ENCODE peak calls at places on chromosomes 2 and 18, in six cellular contexts. T, L, Z, W, I and U are unnamed samples.

GRCh38 chr18:73006331-73006730 is 138.5 kb upstream of the NETO1 start:
- DNase-seq in T (no peak), L (no peak), Z (no peak), W (no peak), I (no peak), U (no peak)

GRCh38 chr2:205580591-205580990 is 101.7 kb upstream of the NRP2 start:
- DNase-seq in T (peak; percentile 58), L (no peak), Z (no peak), W (no peak), I (no peak), U (no peak)

GRCh38 chr18:49725809-49726514 is 87.4 kb downstream of the ACAA2 start:
- DNase-seq in T (peak; percentile 93), L (no peak), Z (no peak), W (peak; percentile 60), I (peak; percentile 51), U (no peak)

GRCh38 chr2:215969131-215969841 is 44.1 kb downstream of the MREG start:
- DNase-seq in T (peak; percentile 23), L (no peak), Z (no peak), W (no peak), I (no peak), U (no peak)

GRCh38 chr2:174120346-174120745 is 128.0 kb downstream of the OLA1 start:
- DNase-seq in T (no peak), L (peak; percentile 4), Z (no peak), W (no peak), I (no peak), U (no peak)

GRCh38 chr2:67455219-67456142 is 58.3 kb downstream of the ETAA1 start:
- DNase-seq in T (no peak), L (no peak), Z (no peak), W (no peak), I (no peak), U (no peak)

GRCh38 chr2:48941908-48942307 is 186.4 kb upstream of the LHCGR start:
- DNase-seq in T (no peak), L (no peak), Z (no peak), W (no peak), I (no peak), U (no peak)

GRCh38 chr2:15868704-15869103 is 71.6 kb upstream of the MYCN start:
- DNase-seq in T (no peak), L (no peak), Z (no peak), W (no peak), I (no peak), U (no peak)

GRCh38 chr2:202054716-202055115 is 18.3 kb upstream of the KIAA2012 start:
- DNase-seq in T (no peak), L (no peak), Z (no peak), W (no peak), I (no peak), U (no peak)

GRCh38 chr2:171986778-171987177 is 13.0 kb upstream of the METAP1D start:
- DNase-seq in T (no peak), L (no peak), Z (no peak), W (no peak), I (no peak), U (no peak)

GRCh38 chr18:23523429-23524212 is 20.3 kb downstream of the RMC1 start:
- DNase-seq in T (peak; percentile 76), L (no peak), Z (peak; percentile 61), W (no peak), I (no peak), U (peak; percentile 49)

GRCh38 chr2:98823196-98824166 is 92.5 kb upstream of the MGAT4A start:
- DNase-seq in T (no peak), L (no peak), Z (no peak), W (no peak), I (no peak), U (no peak)

DNA sequence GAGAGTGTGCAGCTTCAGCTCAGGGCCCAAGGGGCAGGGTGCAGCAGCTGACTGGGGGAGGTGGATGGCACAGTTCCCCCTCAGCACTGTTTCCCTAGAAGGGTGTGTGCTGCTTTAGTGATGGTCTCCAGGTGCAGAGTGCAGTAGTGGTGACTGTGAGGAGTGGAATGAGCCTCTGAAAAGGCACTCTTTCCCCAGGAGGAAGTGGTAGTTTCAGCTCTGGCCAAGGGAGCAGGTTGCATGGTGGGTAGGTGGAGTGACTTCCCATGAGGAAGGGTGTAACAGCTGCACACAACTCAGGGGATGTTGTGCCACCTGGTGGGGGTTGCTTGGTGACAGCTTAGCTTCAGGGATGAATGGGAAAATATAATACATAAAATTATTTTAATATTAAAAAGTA is 251.5 kb upstream of the NXPH2 start:
- DNase-seq in T (no peak), L (peak; percentile 34), Z (no peak), W (no peak), I (no peak), U (peak; percentile 8)
- TF ChIP-seq CTCF in T (no peak), L (no peak), Z (no peak), W (no peak), I (no peak), U (peak; percentile 3)

GRCh38 chr2:88919087-88919738 is 227.7 kb downstream of the RPIA start:
- DNase-seq in T (peak; percentile 28), L (peak; percentile 21), Z (peak; percentile 0), W (peak; percentile 11), I (no peak), U (no peak)
- TF ChIP-seq CTCF in T (peak; percentile 80), L (peak; percentile 49), Z (no peak), W (peak; percentile 30), I (peak; percentile 31), U (peak; percentile 19)

GRCh38 chr2:36359006-36359580 is 3.5 kb downstream of the CRIM1 start:
- DNase-seq in T (no peak), L (no peak), Z (no peak), W (no peak), I (no peak), U (no peak)
- TF ChIP-seq CTCF in T (peak; percentile 56), L (no peak), Z (no peak), W (peak; percentile 23), I (peak; percentile 9), U (peak; percentile 23)

GRCh38 chr2:220104871-220105351 is 477.5 kb downstream of the SLC4A3 start:
- DNase-seq in T (peak; percentile 84), L (no peak), Z (no peak), W (no peak), I (no peak), U (no peak)
- TF ChIP-seq CTCF in T (peak; percentile 73), L (no peak), Z (no peak), W (no peak), I (no peak), U (no peak)

DNA sequence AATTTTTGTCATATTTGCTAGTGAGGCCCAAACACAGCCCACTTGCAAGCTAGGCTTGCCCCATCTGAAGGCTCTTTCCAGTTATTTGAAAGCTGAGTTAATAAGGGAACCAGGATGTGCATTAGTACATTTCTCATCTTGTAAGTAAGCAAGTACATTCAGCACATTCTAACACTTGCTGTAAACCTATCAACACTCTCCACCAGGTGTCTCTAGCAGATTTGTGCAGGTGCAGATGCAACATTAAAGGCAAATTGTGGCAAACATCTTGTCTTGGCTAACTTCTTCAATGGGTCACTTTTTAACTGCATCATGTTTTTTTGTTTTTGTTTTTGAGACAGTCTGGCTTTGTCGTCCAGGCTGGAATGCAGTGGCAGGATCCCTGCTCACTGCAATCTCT is 25.3 kb upstream of the MFSD6 start:
- DNase-seq in T (peak; percentile 29), L (peak; percentile 84), Z (peak; percentile 75), W (no peak), I (no peak), U (peak; percentile 73)
- TF ChIP-seq CTCF in T (peak; percentile 37), L (peak; percentile 71), Z (peak; percentile 63), W (peak; percentile 46), I (peak; percentile 63), U (peak; percentile 67)

GRCh38 chr2:106562826-106563594 is 75.8 kb downstream of the CD8B2 start:
- DNase-seq in T (no peak), L (no peak), Z (no peak), W (no peak), I (no peak), U (no peak)
- TF ChIP-seq CTCF in T (peak; percentile 14), L (no peak), Z (no peak), W (peak; percentile 32), I (no peak), U (no peak)

DNA sequence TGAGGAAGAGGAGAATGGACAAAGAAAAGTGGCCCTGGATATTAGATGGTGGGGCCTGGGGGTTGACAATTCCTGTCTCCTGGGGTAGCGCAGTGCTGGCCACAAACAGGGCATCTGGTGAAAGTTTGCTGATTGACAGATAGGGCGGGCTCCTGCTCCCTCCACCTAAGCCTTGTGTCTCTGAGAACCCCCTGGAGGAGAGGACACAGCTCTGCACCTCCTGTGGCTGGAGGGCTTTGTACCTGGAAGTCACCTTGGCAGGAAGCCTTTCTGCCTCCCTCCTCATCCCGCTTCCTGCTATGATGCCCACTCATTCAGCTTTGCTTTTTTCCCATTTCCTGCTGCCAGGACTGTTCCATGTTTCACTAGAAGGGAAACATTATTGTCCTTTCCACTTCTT is 72.4 kb downstream of the RHOB start:
- DNase-seq in T (no peak), L (no peak), Z (no peak), W (no peak), I (no peak), U (no peak)
- TF ChIP-seq CTCF in T (no peak), L (no peak), Z (no peak), W (no peak), I (no peak), U (no peak)

DNA sequence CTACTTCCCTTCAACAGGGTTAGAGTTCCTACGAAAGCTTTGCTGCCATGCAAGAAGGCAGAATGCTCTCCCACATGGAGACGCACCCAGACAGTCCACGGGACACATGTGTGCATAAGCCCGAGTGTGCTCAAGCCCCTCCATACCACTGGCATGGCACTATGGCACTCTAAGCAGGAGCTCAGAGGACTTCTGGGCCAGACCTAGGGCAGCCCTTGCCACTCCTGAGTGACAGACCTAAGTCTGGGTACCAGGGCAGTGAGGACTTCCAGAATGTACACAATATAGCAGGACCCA is 11.4 kb upstream of the ARID5A start:
- DNase-seq in T (no peak), L (no peak), Z (no peak), W (no peak), I (no peak), U (no peak)
- TF ChIP-seq CTCF in T (no peak), L (no peak), Z (no peak), W (no peak), I (no peak), U (no peak)

DNA sequence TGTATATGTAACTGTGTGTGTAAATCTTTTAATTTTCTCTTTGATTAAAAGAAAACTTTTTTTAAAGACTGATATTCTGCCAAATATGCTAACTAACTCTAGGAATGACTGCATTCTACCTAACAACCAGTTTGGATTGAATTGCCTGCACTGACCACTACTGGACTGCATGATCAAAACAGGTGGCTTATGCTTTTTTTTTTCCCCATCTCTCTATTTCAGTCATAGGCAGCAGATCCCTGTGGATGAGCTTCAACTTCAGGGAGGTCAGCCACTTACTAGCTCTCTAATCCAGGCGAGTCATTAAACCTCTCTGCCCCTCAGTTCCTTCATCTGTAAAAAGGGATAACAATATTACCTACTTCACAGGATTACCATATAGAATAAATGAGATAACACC is 138.6 kb upstream of the SERTAD2 start:
- DNase-seq in T (no peak), L (no peak), Z (no peak), W (no peak), I (no peak), U (no peak)
- TF ChIP-seq CTCF in T (peak; percentile 2), L (no peak), Z (no peak), W (no peak), I (no peak), U (no peak)